ENCODE peak calls at places on chromosomes 12 and 14, in nine cellular contexts. One of them, this sample, is unnamed.

GRCh38 chr12:117093918-117094630 is 5.1 kb downstream of the TESC start:
- DNase-seq in CD8-positive, alpha-beta memory T cell: no peak
- DNase-seq in CD4-positive, CD25-positive, alpha-beta regulatory T cell: no peak
- DNase-seq in activated naive CD4-positive, alpha-beta T cell treated with Interleukin-2 at 50 U/mL for 16 hours: no peak
- DNase-seq in cardiac fibroblast: no peak
- DNase-seq in neural crest cell: no peak
- DNase-seq in SHP77: no peak
- DNase-seq in lower lobe of right lung: peak
- DNase-seq in NCI-H2081: no peak
- DNase-seq in this sample: no peak

GRCh38 chr12:124633269-124633953 is 66.0 kb upstream of the NCOR2 start:
- DNase-seq in CD8-positive, alpha-beta memory T cell: no peak
- DNase-seq in CD4-positive, CD25-positive, alpha-beta regulatory T cell: no peak
- DNase-seq in activated naive CD4-positive, alpha-beta T cell treated with Interleukin-2 at 50 U/mL for 16 hours: no peak
- DNase-seq in cardiac fibroblast: peak
- DNase-seq in neural crest cell: no peak
- DNase-seq in SHP77: no peak
- DNase-seq in lower lobe of right lung: no peak
- DNase-seq in NCI-H2081: no peak
- DNase-seq in this sample: no peak

GRCh38 chr14:104695660-104696000 is 6.2 kb downstream of the INF2 start:
- DNase-seq in CD8-positive, alpha-beta memory T cell: no peak
- DNase-seq in CD4-positive, CD25-positive, alpha-beta regulatory T cell: no peak
- DNase-seq in activated naive CD4-positive, alpha-beta T cell treated with Interleukin-2 at 50 U/mL for 16 hours: no peak
- DNase-seq in cardiac fibroblast: no peak
- DNase-seq in neural crest cell: no peak
- DNase-seq in SHP77: no peak
- DNase-seq in lower lobe of right lung: no peak
- DNase-seq in NCI-H2081: no peak
- DNase-seq in this sample: no peak

GRCh38 chr14:68783408-68784297 is 9.2 kb downstream of the ZFP36L1 start:
- DNase-seq in CD8-positive, alpha-beta memory T cell: no peak
- DNase-seq in CD4-positive, CD25-positive, alpha-beta regulatory T cell: no peak
- DNase-seq in activated naive CD4-positive, alpha-beta T cell treated with Interleukin-2 at 50 U/mL for 16 hours: no peak
- DNase-seq in cardiac fibroblast: no peak
- DNase-seq in neural crest cell: no peak
- DNase-seq in SHP77: no peak
- DNase-seq in lower lobe of right lung: no peak
- DNase-seq in NCI-H2081: no peak
- DNase-seq in this sample: no peak

GRCh38 chr12:75909714-75910451 is 121.7 kb downstream of the PHLDA1 start:
- DNase-seq in CD8-positive, alpha-beta memory T cell: no peak
- DNase-seq in CD4-positive, CD25-positive, alpha-beta regulatory T cell: no peak
- DNase-seq in activated naive CD4-positive, alpha-beta T cell treated with Interleukin-2 at 50 U/mL for 16 hours: no peak
- DNase-seq in cardiac fibroblast: peak
- DNase-seq in neural crest cell: no peak
- DNase-seq in SHP77: peak
- DNase-seq in lower lobe of right lung: no peak
- DNase-seq in NCI-H2081: peak
- DNase-seq in this sample: no peak

GRCh38 chr12:92814584-92814983 is 111.8 kb downstream of the PLEKHG7 start:
- DNase-seq in CD8-positive, alpha-beta memory T cell: no peak
- DNase-seq in CD4-positive, CD25-positive, alpha-beta regulatory T cell: no peak
- DNase-seq in activated naive CD4-positive, alpha-beta T cell treated with Interleukin-2 at 50 U/mL for 16 hours: no peak
- DNase-seq in cardiac fibroblast: no peak
- DNase-seq in neural crest cell: no peak
- DNase-seq in SHP77: no peak
- DNase-seq in lower lobe of right lung: no peak
- DNase-seq in NCI-H2081: no peak
- DNase-seq in this sample: no peak

GRCh38 chr12:99249543-99249942 is 398.0 kb upstream of the GARIN6 start:
- DNase-seq in CD8-positive, alpha-beta memory T cell: no peak
- DNase-seq in CD4-positive, CD25-positive, alpha-beta regulatory T cell: no peak
- DNase-seq in activated naive CD4-positive, alpha-beta T cell treated with Interleukin-2 at 50 U/mL for 16 hours: no peak
- DNase-seq in cardiac fibroblast: no peak
- DNase-seq in neural crest cell: no peak
- DNase-seq in SHP77: no peak
- DNase-seq in lower lobe of right lung: no peak
- DNase-seq in NCI-H2081: no peak
- DNase-seq in this sample: no peak

GRCh38 chr12:104740668-104741067 is 217.4 kb downstream of the SLC41A2 start:
- DNase-seq in CD8-positive, alpha-beta memory T cell: no peak
- DNase-seq in CD4-positive, CD25-positive, alpha-beta regulatory T cell: peak
- DNase-seq in activated naive CD4-positive, alpha-beta T cell treated with Interleukin-2 at 50 U/mL for 16 hours: no peak
- DNase-seq in cardiac fibroblast: no peak
- DNase-seq in neural crest cell: no peak
- DNase-seq in SHP77: no peak
- DNase-seq in lower lobe of right lung: no peak
- DNase-seq in NCI-H2081: no peak
- DNase-seq in this sample: no peak

This sample was measured in T-helper 9 cell.